ENCODE peak calls at places on chromosomes 3 and 15, in six cellular contexts. L is hepatocyte, K is tibial nerve, X is left lung, W is pancreas, H is Peyer's patch. S is an unnamed sample.

GRCh38 chr15:57550640-57551039 is 41.1 kb upstream of the MYZAP start:
- DNase-seq in L (no peak), K (peak; percentile 42), X (no peak), W (peak; percentile 56), H (no peak), S (no peak)

GRCh38 chr15:38535451-38536200 is 29.0 kb downstream of the RASGRP1 start:
- DNase-seq in L (no peak), K (no peak), X (no peak), W (no peak), H (no peak), S (peak; percentile 5)

GRCh38 chr3:79086514-79086913 is 681.3 kb downstream of the ROBO1 start:
- DNase-seq in L (peak; percentile 74), K (no peak), X (no peak), W (peak; percentile 12), H (no peak), S (no peak)

GRCh38 chr3:114624047-114624445 is 330.2 kb downstream of the TIGIT start:
- DNase-seq in L (peak; percentile 46), K (peak; percentile 33), X (no peak), W (no peak), H (no peak), S (peak; percentile 2)

GRCh38 chr15:95141486-95141885 is 910.1 kb downstream of the MCTP2 start:
- DNase-seq in L (no peak), K (no peak), X (no peak), W (no peak), H (no peak), S (no peak)

GRCh38 chr3:123071146-123071545 is 4.3 kb downstream of the PDIA5 start:
- DNase-seq in L (peak; percentile 42), K (no peak), X (no peak), W (no peak), H (no peak), S (no peak)

GRCh38 chr15:26883466-26883865 is 16.6 kb downstream of the GABRA5 start:
- DNase-seq in L (no peak), K (no peak), X (no peak), W (no peak), H (no peak), S (no peak)

GRCh38 chr3:123028233-123028828 is 768 bp upstream of the SEMA5B start:
- DNase-seq in L (peak; percentile 75), K (peak; percentile 14), X (no peak), W (peak; percentile 11), H (peak; percentile 18), S (peak; percentile 13)

GRCh38 chr3:131028844-131029243 is 2.2 kb downstream of the NEK11 start:
- DNase-seq in L (no peak), K (no peak), X (no peak), W (no peak), H (no peak), S (no peak)

GRCh38 chr3:38130631-38131065 is 6.3 kb downstream of the ACAA1 start:
- DNase-seq in L (peak; percentile 56), K (no peak), X (no peak), W (no peak), H (no peak), S (no peak)

GRCh38 chr3:38133557-38134405 is 3.1 kb downstream of the ACAA1 start:
- DNase-seq in L (peak; percentile 74), K (no peak), X (no peak), W (peak; percentile 51), H (no peak), S (no peak)

GRCh38 chr3:38131621-38132369 is 5.1 kb downstream of the ACAA1 start:
- DNase-seq in L (peak; percentile 44), K (no peak), X (no peak), W (no peak), H (peak; percentile 31), S (no peak)

GRCh38 chr3:38130219-38130618 is 6.7 kb downstream of the ACAA1 start:
- DNase-seq in L (no peak), K (no peak), X (no peak), W (no peak), H (no peak), S (no peak)

DNA sequence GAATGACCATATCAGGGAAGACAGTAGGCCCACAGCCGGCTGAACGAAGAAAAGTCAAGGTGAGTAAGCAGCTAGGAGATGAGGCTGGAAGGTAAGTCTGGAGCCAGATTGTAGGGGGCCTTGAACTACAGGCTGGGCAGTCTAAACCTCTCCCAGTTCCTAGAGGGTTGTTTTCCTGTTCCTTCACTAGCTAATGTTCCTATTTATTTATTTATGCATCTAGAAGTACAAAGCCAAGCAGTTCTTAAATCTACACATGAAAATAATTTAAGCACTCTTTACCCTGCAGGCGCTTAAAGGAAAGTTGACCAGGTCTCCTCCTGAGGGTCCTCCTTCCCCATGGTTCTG is 3.7 kb downstream of the ACAA1 start:
- DNase-seq in L (peak; percentile 26), K (no peak), X (no peak), W (no peak), H (no peak), S (no peak)
- H3K27ac ChIP-seq in L (peak overlapping the region; percentile 96), K (no peak overlapping the region), X (peak overlapping the region; percentile 58), W (peak overlapping the region; percentile 76), H (no peak overlapping the region), S (no peak overlapping the region)

GRCh38 chr3:77079988-77080585 is 40.2 kb downstream of the ROBO2 start:
- DNase-seq in L (no peak), K (no peak), X (no peak), W (no peak), H (no peak), S (no peak)
- H3K27ac ChIP-seq in L (no peak overlapping the region), K (no peak overlapping the region), X (no peak overlapping the region), W (no peak overlapping the region), H (no peak overlapping the region), S (no peak overlapping the region)

GRCh38 chr3:195407511-195408409 is 35.1 kb downstream of the ACAP2 start:
- DNase-seq in L (no peak), K (no peak), X (no peak), W (no peak), H (no peak), S (no peak)

GRCh38 chr3:195401959-195402358 is 40.9 kb downstream of the ACAP2 start:
- DNase-seq in L (no peak), K (no peak), X (no peak), W (no peak), H (no peak), S (no peak)

GRCh38 chr3:195403841-195404408 is 38.9 kb downstream of the ACAP2 start:
- DNase-seq in L (no peak), K (no peak), X (no peak), W (no peak), H (no peak), S (no peak)

GRCh38 chr3:195405646-195406045 is 37.2 kb downstream of the ACAP2 start:
- DNase-seq in L (no peak), K (no peak), X (no peak), W (no peak), H (no peak), S (no peak)

GRCh38 chr3:195403244-195403643 is 39.6 kb downstream of the ACAP2 start:
- DNase-seq in L (no peak), K (no peak), X (no peak), W (no peak), H (no peak), S (no peak)
- H3K27ac ChIP-seq in L (no peak overlapping the region), K (no peak overlapping the region), X (no peak overlapping the region), W (no peak overlapping the region), H (no peak overlapping the region), S (no peak overlapping the region)

GRCh38 chr3:172106037-172106559 is 66.7 kb downstream of the FNDC3B start:
- DNase-seq in L (no peak), K (no peak), X (no peak), W (no peak), H (no peak), S (no peak)

GRCh38 chr3:172103724-172104123 is 64.3 kb downstream of the FNDC3B start:
- DNase-seq in L (no peak), K (no peak), X (no peak), W (no peak), H (no peak), S (no peak)

GRCh38 chr3:172102883-172103310 is 63.5 kb downstream of the FNDC3B start:
- DNase-seq in L (no peak), K (no peak), X (no peak), W (no peak), H (no peak), S (no peak)

GRCh38 chr3:172102123-172102882 is 62.9 kb downstream of the FNDC3B start:
- DNase-seq in L (no peak), K (no peak), X (peak; percentile 71), W (peak; percentile 66), H (peak; percentile 28), S (no peak)

GRCh38 chr3:172104471-172105072 is 65.2 kb downstream of the FNDC3B start:
- DNase-seq in L (no peak), K (no peak), X (no peak), W (peak; percentile 77), H (no peak), S (no peak)
- H3K27ac ChIP-seq in L (peak overlapping the region; percentile 31), K (no peak overlapping the region), X (peak overlapping the region; percentile 56), W (peak overlapping the region; percentile 74), H (no peak overlapping the region), S (no peak overlapping the region)

DNA sequence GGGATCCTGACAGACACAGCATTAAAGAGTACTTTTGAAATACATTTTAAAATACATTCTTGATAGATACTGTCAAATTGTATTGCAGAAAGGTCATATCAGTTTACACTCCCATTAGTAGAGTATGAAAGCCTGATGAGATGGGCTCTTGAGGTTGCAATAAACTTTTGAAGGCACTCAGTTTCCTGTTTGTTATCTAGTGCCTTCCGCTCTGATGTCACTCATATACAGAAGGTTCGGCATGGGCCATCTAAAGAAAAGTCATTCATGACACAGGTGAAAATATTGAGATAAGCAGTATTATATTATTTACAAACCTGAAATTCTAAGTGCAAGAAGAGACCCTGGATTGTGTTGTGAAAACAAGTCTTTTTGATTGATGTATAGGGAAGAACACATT is 36.5 kb upstream of the DENND4A start:
- DNase-seq in L (no peak), K (no peak), X (no peak), W (no peak), H (no peak), S (no peak)
- H3K27ac ChIP-seq in L (no peak overlapping the region), K (no peak overlapping the region), X (peak overlapping the region; percentile 41), W (no peak overlapping the region), H (peak overlapping the region; percentile 42), S (no peak overlapping the region)

GRCh38 chr3:139944256-139944910 is 9.4 kb downstream of the CLSTN2 start:
- DNase-seq in L (no peak), K (no peak), X (no peak), W (no peak), H (no peak), S (no peak)

GRCh38 chr3:139954146-139954545 is 19.2 kb downstream of the CLSTN2 start:
- DNase-seq in L (no peak), K (no peak), X (no peak), W (no peak), H (no peak), S (no peak)

GRCh38 chr3:139953131-139953910 is 18.3 kb downstream of the CLSTN2 start:
- DNase-seq in L (no peak), K (no peak), X (no peak), W (no peak), H (no peak), S (no peak)

GRCh38 chr3:139948898-139949297 is 13.9 kb downstream of the CLSTN2 start:
- DNase-seq in L (no peak), K (no peak), X (no peak), W (no peak), H (no peak), S (no peak)

GRCh38 chr3:139948467-139948866 is 13.5 kb downstream of the CLSTN2 start:
- DNase-seq in L (no peak), K (no peak), X (no peak), W (no peak), H (no peak), S (no peak)
- H3K27ac ChIP-seq in L (no peak overlapping the region), K (no peak overlapping the region), X (no peak overlapping the region), W (no peak overlapping the region), H (no peak overlapping the region), S (no peak overlapping the region)

GRCh38 chr15:80773792-80774352 is 5.3 kb upstream of the CEMIP start:
- DNase-seq in L (no peak), K (no peak), X (no peak), W (no peak), H (no peak), S (no peak)
- H3K27ac ChIP-seq in L (no peak overlapping the region), K (no peak overlapping the region), X (no peak overlapping the region), W (no peak overlapping the region), H (no peak overlapping the region), S (no peak overlapping the region)

S was measured in caudate nucleus.